ENCODE peak calls at places on chromosomes 12 and 14, in four cellular contexts. H, Q, N and T are unnamed samples.

GRCh38 chr12:104478396-104479140 is 21.8 kb downstream of the CHST11 start:
- DNase-seq in H (no peak), Q (no peak), N (no peak), T (no peak)

GRCh38 chr14:49497725-49498348 is 88.3 kb downstream of the RPS29 start:
- DNase-seq in H (no peak), Q (peak), N (peak), T (no peak)

GRCh38 chr12:64221656-64222010 is 463 bp downstream of the KICS2 start:
- DNase-seq in H (peak), Q (peak), N (peak), T (peak)

GRCh38 chr12:39503445-39503844 is 60.5 kb upstream of the KIF21A start:
- DNase-seq in H (no peak), Q (peak), N (no peak), T (no peak)

GRCh38 chr14:72892103-72892878 is 1.6 kb downstream of the DPF3 start:
- DNase-seq in H (peak), Q (no peak), N (peak), T (no peak)

GRCh38 chr12:122471324-122472226 is 29.2 kb downstream of the ZCCHC8 start:
- DNase-seq in H (no peak), Q (peak), N (peak), T (peak)

GRCh38 chr12:98645572-98646067 is 530 bp downstream of the APAF1 start:
- DNase-seq in H (no peak), Q (peak), N (peak), T (no peak)

GRCh38 chr12:65799331-65799730 is 25.0 kb upstream of the HMGA2 start:
- DNase-seq in H (no peak), Q (no peak), N (no peak), T (no peak)

GRCh38 chr14:99616832-99617488 is 13.0 kb upstream of the CCDC85C start:
- DNase-seq in H (no peak), Q (no peak), N (no peak), T (no peak)

GRCh38 chr12:104340177-104340576 is 36.6 kb downstream of the EID3 start:
- DNase-seq in H (no peak), Q (no peak), N (no peak), T (no peak)

GRCh38 chr12:47102406-47102805 is 22.6 kb upstream of the AMIGO2 start:
- DNase-seq in H (no peak), Q (no peak), N (no peak), T (no peak)

GRCh38 chr14:86673523-86673969 is 1143.6 kb downstream of the FLRT2 start:
- DNase-seq in H (no peak), Q (no peak), N (peak), T (no peak)

GRCh38 chr14:74302160-74302628 is 540 bp downstream of the ABCD4 start:
- DNase-seq in H (no peak), Q (peak), N (peak), T (peak)

GRCh38 chr14:77912754-77913556 is 113.0 kb downstream of the ADCK1 start:
- DNase-seq in H (no peak), Q (no peak), N (no peak), T (no peak)

GRCh38 chr12:17976202-17976601 is 113.8 kb downstream of the RERGL start:
- DNase-seq in H (no peak), Q (no peak), N (peak), T (no peak)

GRCh38 chr12:12592930-12593329 is 18.7 kb upstream of the CREBL2 start:
- DNase-seq in H (no peak), Q (peak), N (peak), T (no peak)

GRCh38 chr14:94376108-94376975 is 12.1 kb downstream of the SERPINA1 start:
- DNase-seq in H (no peak), Q (no peak), N (no peak), T (no peak)

GRCh38 chr12:91574391-91574790 is 391.8 kb upstream of the DCN start:
- DNase-seq in H (no peak), Q (no peak), N (no peak), T (no peak)

GRCh38 chr14:37116933-37117844 is 55.2 kb downstream of the SLC25A21 start:
- DNase-seq in H (no peak), Q (peak), N (no peak), T (no peak)

GRCh38 chr14:104935026-104935650 is 10.5 kb downstream of the PLD4 start:
- DNase-seq in H (no peak), Q (no peak), N (no peak), T (no peak)

GRCh38 chr12:12723147-12723680 is 6.0 kb downstream of the CDKN1B start:
- DNase-seq in H (no peak), Q (peak), N (no peak), T (no peak)

GRCh38 chr12:111158992-111159391 is 209.9 kb downstream of the PHETA1 start:
- DNase-seq in H (no peak), Q (no peak), N (no peak), T (no peak)

GRCh38 chr12:108832730-108833354 is 24.5 kb downstream of the SSH1 start:
- DNase-seq in H (no peak), Q (no peak), N (peak), T (no peak)

GRCh38 chr14:90576581-90576980 is 179.8 kb downstream of the CALM1 start:
- DNase-seq in H (no peak), Q (no peak), N (no peak), T (no peak)

GRCh38 chr12:130975116-130975515 is 21.4 kb downstream of the ADGRD1 start:
- DNase-seq in H (no peak), Q (no peak), N (no peak), T (no peak)

GRCh38 chr12:128844031-128844635 is 9.1 kb upstream of the GLT1D1 start:
- DNase-seq in H (no peak), Q (no peak), N (no peak), T (peak)

GRCh38 chr12:119988440-119988787 is 622 bp upstream of the BICDL1 start:
- DNase-seq in H (no peak), Q (no peak), N (no peak), T (no peak)

GRCh38 chr14:97395068-97395467 is 597.9 kb downstream of the VRK1 start:
- DNase-seq in H (no peak), Q (no peak), N (no peak), T (no peak)

GRCh38 chr14:103516426-103517171 is 6.0 kb downstream of the CKB start:
- DNase-seq in H (no peak), Q (no peak), N (no peak), T (no peak)

GRCh38 chr14:104445086-104445485 is 134.5 kb upstream of the C14orf180 start:
- DNase-seq in H (no peak), Q (no peak), N (no peak), T (no peak)

GRCh38 chr12:51590347-51591019 is 550 bp upstream of the SCN8A start:
- DNase-seq in H (peak), Q (peak), N (peak), T (peak)

GRCh38 chr14:63725786-63726185 is 2.1 kb downstream of the SGPP1 start:
- DNase-seq in H (no peak), Q (no peak), N (no peak), T (no peak)